ENCODE peak calls at places on chromosomes 7 and 10, in nine cellular contexts. B is sigmoid colon; F is CD8-positive, alpha-beta memory T cell; G is cardiac muscle cell; D is heart left ventricle; A is neuronal stem cell; N is IMR-90; L is colonic mucosa; W is CD8-positive, alpha-beta T cell. J is an unnamed sample.

GRCh38 chr7:5586279-5586962 is 162.8 kb upstream of the TNRC18 start:
- DNase-seq in N (no peak), D (no peak), L (no peak), F (no peak), B (no peak), G (no peak), A (no peak), W (no peak), J (no peak)

GRCh38 chr7:96308253-96308949 is 13.5 kb downstream of the SLC25A13 start:
- DNase-seq in F (no peak), D (no peak), A (no peak), N (no peak), L (no peak), G (peak), W (no peak), B (no peak), J (no peak)

GRCh38 chr7:80766724-80767123 is 128.3 kb downstream of the CD36 start:
- DNase-seq in D (no peak), N (no peak), W (no peak), B (no peak), L (no peak), G (no peak), F (no peak), A (no peak), J (no peak)

GRCh38 chr10:112958275-112958995 is 8.4 kb downstream of the TCF7L2 start:
- DNase-seq in D (no peak), G (no peak), N (peak), B (no peak), W (no peak), F (no peak), L (no peak), A (no peak), J (no peak)

GRCh38 chr7:134741901-134742635 is 37.4 kb upstream of the CALD1 start:
- DNase-seq in D (peak), B (no peak), F (no peak), L (no peak), W (no peak), G (no peak), A (no peak), N (peak), J (no peak)

GRCh38 chr7:104980969-104981670 is 32.9 kb upstream of the KMT2E start:
- DNase-seq in F (peak), G (peak), A (peak), N (peak), B (no peak), L (no peak), W (no peak), D (no peak), J (no peak)

GRCh38 chr10:29618341-29619171 is 16.2 kb downstream of the SVIL start:
- DNase-seq in D (no peak), A (no peak), L (peak), F (no peak), B (peak), N (peak), G (no peak), W (no peak), J (peak)

GRCh38 chr7:28062197-28062988 is 118.2 kb downstream of the JAZF1 start:
- DNase-seq in W (peak), D (peak), N (peak), B (peak), G (peak), A (peak), L (peak), F (no peak), J (no peak)

GRCh38 chr7:114825423-114825951 is 96.4 kb upstream of the MDFIC start:
- DNase-seq in D (no peak), G (no peak), W (no peak), N (no peak), A (no peak), F (no peak), B (no peak), L (no peak), J (no peak)

GRCh38 chr10:77120697-77121096 is 516.9 kb downstream of the KCNMA1 start:
- DNase-seq in W (no peak), L (no peak), F (no peak), B (no peak), D (no peak), N (no peak), A (no peak), G (no peak), J (no peak)

GRCh38 chr7:8353991-8354390 is 79.4 kb upstream of the NXPH1 start:
- DNase-seq in G (no peak), N (no peak), W (no peak), F (no peak), A (no peak), D (no peak), B (no peak), L (no peak), J (no peak)

GRCh38 chr7:47088329-47089067 is 493.4 kb downstream of the TNS3 start:
- DNase-seq in G (peak), W (no peak), B (peak), D (peak), A (peak), F (peak), N (peak), L (peak), J (no peak)

GRCh38 chr7:77538186-77538907 is 1.3 kb downstream of the PTPN12 start:
- DNase-seq in G (peak), B (peak), N (peak), D (peak), L (peak), F (no peak), W (no peak), A (peak), J (no peak)

GRCh38 chr10:110535958-110536891 is 31.3 kb upstream of the SMC3 start:
- DNase-seq in L (no peak), G (no peak), A (no peak), N (peak), D (peak), B (no peak), F (peak), W (peak), J (no peak)

GRCh38 chr10:97779492-97779891 is 7.7 kb upstream of the SFRP5 start:
- DNase-seq in A (no peak), F (no peak), N (no peak), L (no peak), B (no peak), W (no peak), G (no peak), D (no peak), J (no peak)

GRCh38 chr10:122142652-122143237 is 128.4 kb upstream of the BTBD16 start:
- DNase-seq in G (peak), W (peak), A (peak), F (no peak), B (no peak), D (no peak), N (no peak), L (peak), J (no peak)

GRCh38 chr7:135508853-135509588 is 881 bp downstream of the CNOT4 start:
- DNase-seq in L (peak), N (peak), B (no peak), G (peak), D (no peak), F (peak), A (peak), W (peak), J (no peak)

GRCh38 chr10:77452952-77453564 is 184.6 kb downstream of the KCNMA1 start:
- DNase-seq in L (no peak), G (no peak), N (no peak), D (no peak), B (no peak), W (no peak), A (no peak), F (no peak), J (no peak)

GRCh38 chr7:155337946-155338631 is 40.4 kb downstream of the INSIG1 start:
- DNase-seq in B (peak), F (no peak), D (no peak), N (no peak), W (no peak), A (no peak), L (no peak), G (no peak), J (no peak)

GRCh38 chr7:1915326-1915725 is 245.2 kb downstream of the ELFN1 start:
- DNase-seq in B (no peak), F (no peak), A (no peak), W (no peak), D (no peak), L (no peak), G (no peak), N (no peak), J (no peak)

GRCh38 chr10:74936577-74937445 is 110.4 kb downstream of the KAT6B start:
- DNase-seq in A (no peak), D (no peak), F (no peak), B (no peak), W (no peak), N (peak), G (no peak), L (no peak), J (no peak)

GRCh38 chr10:127978481-127978880 is 71.6 kb downstream of the PTPRE start:
- DNase-seq in N (no peak), A (no peak), W (no peak), F (no peak), L (no peak), G (no peak), B (no peak), D (no peak), J (no peak)

GRCh38 chr7:108143658-108144420 is 13.7 kb upstream of the LAMB4 start:
- DNase-seq in G (no peak), A (no peak), L (no peak), D (no peak), W (no peak), F (no peak), B (no peak), N (no peak), J (no peak)

GRCh38 chr7:155300641-155301452 is 3.2 kb downstream of the INSIG1 start:
- DNase-seq in G (no peak), F (no peak), D (no peak), B (no peak), L (peak), W (no peak), A (no peak), N (no peak), J (peak)

GRCh38 chr7:81410471-81411117 is 359.3 kb downstream of the HGF start:
- DNase-seq in B (no peak), W (no peak), D (no peak), N (no peak), L (peak), F (no peak), A (no peak), G (no peak), J (no peak)

GRCh38 chr7:13327669-13328068 is 640.2 kb downstream of the ARL4A start:
- DNase-seq in A (no peak), F (no peak), D (no peak), B (no peak), W (no peak), N (peak), G (no peak), L (no peak), J (no peak)

GRCh38 chr7:28055161-28055544 is 125.4 kb downstream of the JAZF1 start:
- DNase-seq in G (no peak), N (peak), D (no peak), F (no peak), W (no peak), L (no peak), A (no peak), B (no peak), J (no peak)

GRCh38 chr7:129635300-129636029 is 23.9 kb downstream of the NRF1 start:
- DNase-seq in L (peak), D (no peak), N (peak), A (peak), F (peak), G (peak), B (peak), W (peak), J (no peak)

GRCh38 chr7:29289156-29290021 is 94.8 kb downstream of the CHN2 start:
- DNase-seq in D (no peak), G (no peak), B (no peak), L (no peak), A (peak), N (no peak), W (no peak), F (no peak), J (no peak)

GRCh38 chr10:36053271-36053670 is 411.2 kb upstream of the FZD8 start:
- DNase-seq in A (no peak), D (no peak), W (no peak), F (no peak), B (no peak), G (no peak), L (no peak), N (no peak), J (no peak)

GRCh38 chr10:34757933-34758332 is 57.2 kb downstream of the PARD3 start:
- DNase-seq in A (no peak), B (no peak), F (no peak), D (no peak), G (no peak), N (no peak), L (no peak), W (no peak), J (no peak)
- H3K27ac ChIP-seq in A (no peak), B (peak), F (peak), D (no peak), G (no peak), N (no peak), L (peak), W (no peak), J (no peak)

DNA sequence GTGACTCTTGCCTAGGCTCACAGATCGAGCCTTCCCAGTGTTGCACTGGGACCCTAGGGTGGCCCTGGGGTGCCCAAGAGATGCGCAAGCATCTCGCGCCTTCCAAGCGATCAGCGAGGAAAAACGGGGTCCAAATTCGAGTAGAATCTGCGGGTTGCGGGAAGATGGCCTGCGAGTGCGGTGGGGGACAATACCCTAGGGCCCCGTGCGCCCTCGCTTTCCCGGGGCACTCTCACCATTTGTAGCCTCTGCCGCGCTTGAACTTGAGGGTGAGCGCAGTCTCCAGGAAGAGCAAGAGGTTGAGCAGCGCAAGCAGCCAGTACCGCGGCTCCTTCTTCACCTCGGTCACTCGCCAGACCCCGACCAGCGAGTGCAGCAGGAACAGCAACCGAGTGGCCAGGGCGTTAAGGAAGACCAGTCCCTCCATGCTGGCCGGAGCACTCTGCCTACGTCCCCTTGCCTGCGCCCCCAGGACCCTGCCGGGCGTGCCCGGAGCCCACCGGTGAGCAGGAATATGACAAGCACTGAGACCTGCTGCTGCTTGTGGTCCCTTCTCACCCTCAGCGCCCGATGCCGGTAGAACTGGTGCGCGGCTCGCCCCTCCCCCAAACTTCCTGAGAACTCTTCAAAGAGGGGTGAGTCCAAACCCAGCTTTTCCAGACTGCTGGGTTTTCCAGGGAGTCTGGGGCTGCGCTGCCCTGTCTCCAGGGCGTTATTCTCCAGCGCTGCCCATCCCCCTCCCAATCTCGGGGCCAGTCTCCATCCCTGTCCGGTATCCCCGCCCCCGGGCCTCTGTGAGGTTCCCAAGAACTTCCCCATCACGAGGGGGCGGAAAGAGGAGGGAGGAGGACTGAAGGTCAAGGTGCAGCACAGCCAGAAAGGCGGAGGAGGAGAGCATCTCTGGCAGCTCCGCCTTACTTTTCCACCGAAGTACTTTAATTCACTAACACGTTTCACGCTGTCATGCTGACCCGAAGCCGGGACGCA is at the start of gene TMEM26:
- DNase-seq in A (peak), B (peak), D (peak), F (no peak), N (peak), L (peak), W (no peak), G (peak), J (no peak)
- H3K4me3 ChIP-seq in A (peak), B (peak), D (peak), F (no peak), N (peak), L (peak), W (no peak), G (peak), J (peak)

GRCh38 chr7:78764571-78764970 is 688.9 kb downstream of the MAGI2 start:
- DNase-seq in F (no peak), B (no peak), N (no peak), G (no peak), W (no peak), A (no peak), L (no peak), D (no peak), J (no peak)

GRCh38 chr7:78765985-78766729 is 687.3 kb downstream of the MAGI2 start:
- DNase-seq in N (peak), F (no peak), W (no peak), D (no peak), A (no peak), B (no peak), G (no peak), L (no peak), J (no peak)

GRCh38 chr7:78768859-78769258 is 684.6 kb downstream of the MAGI2 start:
- DNase-seq in G (peak), D (no peak), A (no peak), F (no peak), B (no peak), L (no peak), W (no peak), N (no peak), J (no peak)

GRCh38 chr7:78770422-78771410 is 682.8 kb downstream of the MAGI2 start:
- DNase-seq in L (no peak), D (no peak), B (no peak), F (no peak), N (peak), G (peak), A (no peak), W (no peak), J (no peak)

GRCh38 chr7:78769551-78770101 is 683.8 kb downstream of the MAGI2 start:
- DNase-seq in W (no peak), A (peak), F (no peak), D (no peak), G (peak), B (no peak), L (no peak), N (no peak), J (no peak)
- H3K27ac ChIP-seq in W (no peak), A (no peak), F (no peak), D (no peak), G (no peak), B (no peak), L (no peak), N (no peak), J (no peak)

GRCh38 chr10:126561499-126562208 is 108.8 kb downstream of the C10orf90 start:
- DNase-seq in D (no peak), G (peak), L (no peak), W (no peak), F (no peak), A (no peak), N (no peak), B (no peak), J (no peak)
- H3K4me3 ChIP-seq in D (no peak), G (no peak), L (no peak), W (no peak), F (no peak), A (peak), N (peak), B (peak), J (no peak)

GRCh38 chr10:46079831-46080585 is 33.9 kb upstream of the MSMB start:
- DNase-seq in D (no peak), F (no peak), N (no peak), W (no peak), L (no peak), G (no peak), A (no peak), B (no peak), J (peak)
- H3K27ac ChIP-seq in D (no peak), F (no peak), N (no peak), W (no peak), L (no peak), G (no peak), A (no peak), B (no peak), J (no peak)

DNA sequence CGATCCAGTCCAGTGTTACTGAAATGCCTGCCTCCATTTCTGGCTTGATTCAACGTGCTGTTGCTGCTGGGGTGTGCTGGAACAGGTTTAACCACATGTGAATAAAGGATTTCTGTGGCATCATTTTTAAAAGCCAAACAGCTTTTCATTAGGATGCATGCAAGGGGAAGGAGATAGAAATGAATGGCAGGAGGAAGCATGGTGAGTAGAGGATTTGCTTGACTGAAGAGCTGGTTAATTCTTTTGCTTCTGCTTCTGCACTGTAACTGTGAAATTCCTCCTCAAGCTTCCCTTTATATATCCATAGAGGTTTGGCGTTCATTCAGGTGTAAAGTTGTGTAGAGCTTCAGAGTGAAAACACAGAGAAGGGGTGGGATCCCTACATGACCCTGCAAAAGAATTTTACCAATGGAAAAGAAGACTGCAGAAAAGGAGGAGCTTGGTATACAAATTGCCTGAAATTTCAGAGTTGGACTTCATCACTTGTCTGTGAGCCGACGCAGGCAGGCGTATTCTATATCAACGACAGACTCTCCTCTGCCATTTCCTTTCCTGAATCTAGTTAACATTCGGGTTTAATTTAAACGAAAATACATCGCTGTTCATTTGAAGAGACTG is at the start of gene SOSTDC1:
- DNase-seq in B (no peak), G (peak), F (no peak), N (no peak), W (no peak), D (no peak), A (peak), L (peak), J (no peak)
- H3K4me3 ChIP-seq in B (peak), G (peak), F (no peak), N (no peak), W (no peak), D (no peak), A (peak), L (peak), J (no peak)

GRCh38 chr10:34581871-34582532 is 233.1 kb downstream of the PARD3 start:
- DNase-seq in L (no peak), F (no peak), D (no peak), W (no peak), G (no peak), N (peak), B (no peak), A (no peak), J (no peak)

GRCh38 chr10:34580214-34580613 is 234.9 kb downstream of the PARD3 start:
- DNase-seq in F (no peak), D (no peak), B (no peak), G (no peak), L (no peak), N (no peak), W (no peak), A (no peak), J (no peak)

GRCh38 chr10:34578468-34578867 is 236.6 kb downstream of the PARD3 start:
- DNase-seq in B (no peak), W (no peak), F (no peak), A (no peak), G (no peak), N (no peak), L (no peak), D (no peak), J (no peak)

GRCh38 chr10:34584164-34584563 is 230.9 kb downstream of the PARD3 start:
- DNase-seq in B (no peak), F (no peak), W (no peak), L (no peak), A (no peak), G (no peak), D (no peak), N (peak), J (no peak)

GRCh38 chr10:34580643-34581042 is 234.5 kb downstream of the PARD3 start:
- DNase-seq in G (no peak), B (no peak), F (no peak), N (peak), D (no peak), A (no peak), L (no peak), W (no peak), J (no peak)
- H3K27ac ChIP-seq in G (no peak), B (no peak), F (no peak), N (no peak), D (no peak), A (no peak), L (no peak), W (no peak), J (no peak)

J was measured in vagina.